ENCODE peak calls at places on chromosomes 3 and 15, in four cellular contexts. A is GM12878, V is thyroid gland, F is adrenal gland. L is an unnamed sample.

GRCh38 chr3:354433-354832 is 157.9 kb downstream of the CHL1 start:
- DNase-seq in V (peak), A (peak), F (peak), L (peak)

GRCh38 chr3:108221403-108221802 is 821 bp downstream of the IFT57 start:
- DNase-seq in F (no peak), A (no peak), V (no peak), L (no peak)

GRCh38 chr15:39110336-39110735 is 470.5 kb upstream of the THBS1 start:
- DNase-seq in V (no peak), A (no peak), F (no peak), L (no peak)

GRCh38 chr3:87354399-87354798 is 78.0 kb upstream of the POU1F1 start:
- DNase-seq in V (peak), A (no peak), F (no peak), L (no peak)

GRCh38 chr3:139611540-139611939 is 66.2 kb downstream of the NMNAT3 start:
- DNase-seq in F (no peak), A (no peak), V (no peak), L (no peak)

GRCh38 chr3:149459491-149460057 is 14.9 kb upstream of the TM4SF4 start:
- DNase-seq in A (no peak), F (no peak), V (no peak), L (no peak)

GRCh38 chr3:186001838-186002237 is 64.0 kb upstream of the TRA2B start:
- DNase-seq in A (no peak), V (no peak), F (no peak), L (no peak)

GRCh38 chr3:85935171-85935570 is 976.4 kb downstream of the CADM2 start:
- DNase-seq in A (no peak), V (no peak), F (no peak), L (no peak)

GRCh38 chr3:89049119-89049518 is 58.3 kb upstream of the EPHA3 start:
- DNase-seq in A (no peak), F (no peak), V (no peak), L (no peak)

GRCh38 chr3:128549283-128550112 is 56.5 kb upstream of the GATA2 start:
- DNase-seq in V (peak), A (no peak), F (peak), L (no peak)

GRCh38 chr3:157077565-157077991 is 82.4 kb downstream of the CCNL1 start:
- DNase-seq in A (no peak), F (no peak), V (no peak), L (no peak)
- TF ChIP-seq CTCF in A (no peak), F (peak), V (no peak), L (no peak)

DNA sequence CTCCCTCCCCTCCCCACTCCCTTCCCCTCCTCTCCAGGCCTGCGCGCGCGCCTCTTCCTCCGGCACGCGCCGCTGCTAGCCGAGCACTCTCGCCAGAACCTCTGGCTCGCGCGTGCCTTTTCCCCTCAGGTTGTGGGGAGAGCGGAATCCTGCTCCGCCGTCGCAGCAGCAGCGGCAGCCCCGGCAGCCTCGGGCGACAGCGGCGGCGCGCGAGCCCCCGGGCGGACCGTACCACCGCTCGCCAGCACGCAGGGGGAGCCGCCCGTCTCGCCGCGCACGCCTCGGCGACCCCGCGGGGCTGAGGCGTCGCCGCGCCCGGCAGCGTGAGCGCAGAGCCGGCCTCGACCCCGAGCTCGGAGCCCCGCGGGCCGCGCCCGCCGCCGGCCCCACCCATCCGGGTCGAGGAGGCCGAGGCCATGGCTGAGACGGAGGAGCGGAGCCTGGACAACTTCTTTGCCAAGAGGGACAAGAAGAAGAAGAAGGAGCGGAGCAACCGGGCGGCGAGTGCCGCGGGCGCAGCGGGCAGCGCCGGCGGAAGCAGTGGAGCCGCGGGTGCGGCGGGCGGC is at the start of gene CDV3:
- DNase-seq in A (no peak), V (no peak), F (peak), L (no peak)
- TF ChIP-seq POLR2A in A (peak), V (peak), F (peak), L (peak)

GRCh38 chr3:195101927-195102608 is 168.9 kb downstream of the XXYLT1 start:
- DNase-seq in A (no peak), F (no peak), V (no peak), L (no peak)

GRCh38 chr3:195100903-195101591 is 169.9 kb downstream of the XXYLT1 start:
- DNase-seq in F (peak), V (peak), A (no peak), L (peak)

GRCh38 chr3:195097331-195098255 is 173.4 kb downstream of the XXYLT1 start:
- DNase-seq in F (no peak), V (no peak), A (no peak), L (no peak)

GRCh38 chr3:195098741-195099525 is 172.0 kb downstream of the XXYLT1 start:
- DNase-seq in V (no peak), F (no peak), A (no peak), L (no peak)

DNA sequence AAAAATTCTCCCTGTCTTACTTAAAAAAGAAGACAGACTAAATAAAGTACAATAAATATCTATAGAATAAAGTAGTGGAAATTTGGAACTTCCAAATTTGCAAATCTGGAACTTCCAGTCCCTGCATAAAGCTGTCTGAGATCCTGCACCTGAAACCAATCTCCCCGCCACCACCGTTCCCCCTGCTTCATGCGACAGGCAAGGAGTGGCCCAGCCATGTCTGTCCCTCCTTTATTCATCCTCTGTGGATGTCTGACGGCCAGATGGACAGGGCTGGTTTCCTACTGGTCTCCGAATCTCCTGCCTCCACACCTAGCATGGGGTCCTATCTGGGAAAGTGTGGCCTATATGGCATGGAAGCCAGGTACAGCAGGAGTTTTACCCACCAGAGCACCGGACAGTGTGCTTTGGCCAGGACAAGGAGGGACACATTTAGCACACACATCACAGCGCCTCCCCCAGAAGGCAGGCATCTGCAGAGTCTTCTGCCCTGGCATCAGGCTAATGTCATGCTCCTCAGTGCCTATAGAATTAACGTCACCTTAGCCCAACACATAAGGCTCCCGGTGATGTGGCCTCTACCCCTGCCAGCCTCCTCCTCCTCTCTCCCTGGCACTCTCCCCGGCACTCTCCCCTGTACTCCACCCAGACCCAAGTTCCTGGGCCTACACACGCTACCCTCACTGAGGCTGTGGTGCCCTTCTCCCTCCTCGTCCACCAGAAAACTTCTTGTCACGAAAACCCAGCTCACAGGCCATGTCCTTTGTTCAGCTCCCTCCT is 170.8 kb downstream of the XXYLT1 start:
- DNase-seq in F (no peak), A (no peak), V (no peak), L (no peak)
- H3K27ac ChIP-seq in F (no peak), A (peak), V (no peak), L (no peak)

GRCh38 chr3:123632161-123632655 is 47.4 kb upstream of the HACD2 start:
- DNase-seq in F (no peak), A (no peak), V (peak), L (no peak)
- TF ChIP-seq CTCF in F (no peak), A (no peak), V (no peak), L (no peak)

GRCh38 chr3:23086366-23086765 is 116.8 kb upstream of the UBE2E2 start:
- DNase-seq in A (no peak), V (no peak), F (no peak), L (no peak)

GRCh38 chr3:23084367-23084766 is 118.8 kb upstream of the UBE2E2 start:
- DNase-seq in A (no peak), V (no peak), F (no peak), L (no peak)

GRCh38 chr3:23085256-23085655 is 117.9 kb upstream of the UBE2E2 start:
- DNase-seq in A (no peak), V (no peak), F (no peak), L (no peak)

GRCh38 chr3:23086831-23087230 is 116.3 kb upstream of the UBE2E2 start:
- DNase-seq in A (no peak), V (peak), F (no peak), L (no peak)
- TF ChIP-seq POLR2A in A (no peak), V (no peak), F (no peak), L (no peak)

DNA sequence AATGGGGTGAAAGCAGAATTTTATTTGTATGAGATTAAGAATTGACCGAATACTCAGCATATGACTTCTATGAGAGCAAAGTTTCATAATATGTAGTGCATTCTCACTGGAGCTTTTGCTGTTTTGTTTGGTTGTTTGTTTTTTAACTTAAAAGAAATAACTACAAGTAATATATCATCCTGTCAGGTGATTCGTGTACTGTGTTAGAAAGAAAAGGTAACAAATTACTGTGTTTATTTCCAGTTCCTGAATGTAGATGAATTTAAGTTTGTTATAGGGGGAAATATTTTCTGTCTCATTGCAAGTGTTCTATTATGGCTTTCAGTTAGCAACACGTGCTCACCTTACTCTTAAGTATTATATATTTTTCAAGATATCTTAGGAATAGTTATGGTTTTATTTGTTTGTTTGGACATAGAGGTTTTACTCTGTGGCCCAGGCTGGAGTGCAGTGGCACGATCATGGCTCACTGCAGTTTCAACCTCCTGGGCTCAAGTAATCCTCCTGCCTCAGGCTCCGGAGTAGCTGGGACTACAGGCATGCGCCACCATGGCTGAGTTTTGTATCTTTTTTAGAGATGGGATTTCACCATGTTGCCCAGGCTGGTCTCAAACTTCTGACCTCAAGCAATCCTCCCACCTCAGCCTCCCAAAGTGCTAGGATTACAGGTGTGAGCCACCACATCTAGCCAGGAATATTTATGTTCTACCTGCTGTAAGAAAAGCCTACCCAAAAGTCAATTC is 125.4 kb downstream of the FNDC3B start:
- DNase-seq in F (no peak), V (no peak), A (no peak), L (no peak)
- H3K27ac ChIP-seq in F (no peak), V (no peak), A (no peak), L (no peak)

GRCh38 chr3:154040283-154040682 is 80.9 kb upstream of the ARHGEF26 start:
- DNase-seq in F (no peak), A (no peak), V (no peak), L (no peak)
- TF ChIP-seq CTCF in F (peak), A (peak), V (no peak), L (peak)

DNA sequence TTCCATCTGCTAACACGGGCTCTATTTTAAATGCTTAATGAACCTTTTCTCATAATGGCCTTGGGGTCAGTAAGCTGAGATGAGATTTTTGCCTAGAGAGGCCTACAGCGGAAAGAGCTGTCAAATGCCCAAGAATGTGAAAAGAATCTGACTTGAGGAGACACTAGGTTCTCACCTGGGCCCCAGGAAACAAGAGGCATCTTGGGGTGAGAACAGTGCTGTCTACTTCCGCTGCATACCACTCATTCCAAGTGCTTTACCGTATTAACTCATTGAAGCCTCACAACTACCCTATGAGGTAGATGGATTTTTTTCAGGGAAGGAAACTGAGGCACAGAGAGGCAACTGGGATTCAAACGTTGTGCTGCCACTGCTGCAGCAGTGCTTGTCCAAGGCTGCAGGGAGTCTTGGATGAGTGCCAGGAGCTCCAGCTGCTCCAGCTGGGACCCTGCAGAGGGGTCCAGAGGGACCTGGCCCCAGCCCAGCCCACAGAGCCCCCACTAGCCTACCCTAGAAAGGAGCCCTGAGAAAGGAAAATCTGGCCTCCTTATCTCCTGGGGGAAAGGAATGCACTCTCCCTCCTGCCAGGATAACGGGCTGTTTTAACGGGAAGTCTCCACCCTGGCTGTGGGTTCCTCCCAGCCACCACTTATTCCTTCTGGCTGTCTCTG is 68.4 kb downstream of the SLC12A8 start:
- DNase-seq in A (no peak), V (no peak), F (no peak), L (no peak)
- TF ChIP-seq POLR2A in A (no peak), V (no peak), F (no peak), L (no peak)